ENCODE peak calls at places on chromosome 6, in five cellular contexts. E is neural crest cell; N is heart left ventricle; C is mesothelial cell of epicardium; H is CD4-positive, alpha-beta T cell. S is an unnamed sample.

GRCh38 chr6:80357674-80358073 is 251.2 kb downstream of the BCKDHB start:
- DNase-seq in C (no peak), N (no peak), E (no peak), H (no peak), S (no peak)

GRCh38 chr6:28585335-28585734 is 59.7 kb downstream of the GPX5 start:
- DNase-seq in N (no peak), E (no peak), H (no peak), C (no peak), S (no peak)

GRCh38 chr6:118618676-118619377 is 32.6 kb downstream of the CEP85L start:
- DNase-seq in E (peak), N (peak), C (no peak), H (peak), S (peak)

GRCh38 chr6:1179571-1180459 is 132.1 kb upstream of the FOXQ1 start:
- DNase-seq in C (no peak), H (no peak), N (no peak), E (no peak), S (no peak)

GRCh38 chr6:42046491-42047219 is 3.7 kb upstream of the TAF8 start:
- DNase-seq in C (no peak), E (no peak), H (no peak), N (no peak), S (no peak)

GRCh38 chr6:151679081-151679480 is 128.4 kb upstream of the ESR1 start:
- DNase-seq in H (no peak), C (no peak), E (no peak), N (peak), S (no peak)

GRCh38 chr6:75363304-75363703 is 78.7 kb upstream of the TMEM30A start:
- DNase-seq in C (no peak), E (no peak), N (no peak), H (no peak), S (no peak)

GRCh38 chr6:3457710-3458605 is 1.1 kb upstream of the SLC22A23 start:
- DNase-seq in H (peak), N (no peak), C (no peak), E (peak), S (no peak)

GRCh38 chr6:90247262-90247661 is 49.4 kb downstream of the BACH2 start:
- DNase-seq in C (no peak), N (no peak), E (no peak), H (no peak), S (no peak)

GRCh38 chr6:163355471-163355991 is 59.0 kb upstream of the QKI start:
- DNase-seq in H (no peak), C (no peak), E (no peak), N (peak), S (no peak)

GRCh38 chr6:87968435-87969278 is 79.0 kb upstream of the SPACA1 start:
- DNase-seq in C (no peak), N (no peak), E (peak), H (no peak), S (no peak)

GRCh38 chr6:116876635-116877611 is at the start of gene RFX6:
- DNase-seq in N (no peak), H (no peak), C (peak), E (no peak), S (no peak)

GRCh38 chr6:140079328-140079727 is 704.9 kb upstream of the CITED2 start:
- DNase-seq in E (no peak), C (no peak), N (peak), H (no peak), S (no peak)

GRCh38 chr6:166862287-166862977 is 93.9 kb downstream of the RNASET2 start:
- DNase-seq in C (no peak), H (peak), N (peak), E (peak), S (peak)

GRCh38 chr6:2351807-2352431 is 106.5 kb upstream of the GMDS start:
- DNase-seq in C (no peak), N (no peak), H (no peak), E (no peak), S (no peak)

GRCh38 chr6:156652231-156652750 is 124.9 kb upstream of the ARID1B start:
- DNase-seq in H (no peak), C (no peak), E (no peak), N (no peak), S (no peak)

GRCh38 chr6:64715624-64716023 is 991.4 kb downstream of the EYS start:
- DNase-seq in H (no peak), C (no peak), N (no peak), E (no peak), S (no peak)

GRCh38 chr6:118708055-118708454 is 56.7 kb upstream of the CEP85L start:
- DNase-seq in N (no peak), C (no peak), E (no peak), H (no peak), S (no peak)

GRCh38 chr6:136138003-136138402 is 112.1 kb downstream of the MTFR2 start:
- DNase-seq in C (no peak), H (no peak), E (no peak), N (no peak), S (no peak)

GRCh38 chr6:22019877-22020276 is 277.0 kb downstream of the PRL start:
- DNase-seq in C (no peak), H (no peak), E (no peak), N (no peak), S (no peak)
- TF ChIP-seq CTCF in C (no peak), H (no peak), E (no peak), N (no peak), S (no peak)

GRCh38 chr6:101396552-101397173 is 3.2 kb downstream of the GRIK2 start:
- DNase-seq in E (peak), N (peak), H (no peak), C (no peak), S (no peak)

GRCh38 chr6:101391772-101392560 is 1.5 kb upstream of the GRIK2 start:
- DNase-seq in C (no peak), N (no peak), H (no peak), E (no peak), S (no peak)

GRCh38 chr6:101392561-101393230 is 812 bp upstream of the GRIK2 start:
- DNase-seq in N (no peak), E (no peak), C (no peak), H (no peak), S (no peak)

GRCh38 chr6:101395345-101395744 is 1.8 kb downstream of the GRIK2 start:
- DNase-seq in N (no peak), C (no peak), H (no peak), E (no peak), S (no peak)

DNA sequence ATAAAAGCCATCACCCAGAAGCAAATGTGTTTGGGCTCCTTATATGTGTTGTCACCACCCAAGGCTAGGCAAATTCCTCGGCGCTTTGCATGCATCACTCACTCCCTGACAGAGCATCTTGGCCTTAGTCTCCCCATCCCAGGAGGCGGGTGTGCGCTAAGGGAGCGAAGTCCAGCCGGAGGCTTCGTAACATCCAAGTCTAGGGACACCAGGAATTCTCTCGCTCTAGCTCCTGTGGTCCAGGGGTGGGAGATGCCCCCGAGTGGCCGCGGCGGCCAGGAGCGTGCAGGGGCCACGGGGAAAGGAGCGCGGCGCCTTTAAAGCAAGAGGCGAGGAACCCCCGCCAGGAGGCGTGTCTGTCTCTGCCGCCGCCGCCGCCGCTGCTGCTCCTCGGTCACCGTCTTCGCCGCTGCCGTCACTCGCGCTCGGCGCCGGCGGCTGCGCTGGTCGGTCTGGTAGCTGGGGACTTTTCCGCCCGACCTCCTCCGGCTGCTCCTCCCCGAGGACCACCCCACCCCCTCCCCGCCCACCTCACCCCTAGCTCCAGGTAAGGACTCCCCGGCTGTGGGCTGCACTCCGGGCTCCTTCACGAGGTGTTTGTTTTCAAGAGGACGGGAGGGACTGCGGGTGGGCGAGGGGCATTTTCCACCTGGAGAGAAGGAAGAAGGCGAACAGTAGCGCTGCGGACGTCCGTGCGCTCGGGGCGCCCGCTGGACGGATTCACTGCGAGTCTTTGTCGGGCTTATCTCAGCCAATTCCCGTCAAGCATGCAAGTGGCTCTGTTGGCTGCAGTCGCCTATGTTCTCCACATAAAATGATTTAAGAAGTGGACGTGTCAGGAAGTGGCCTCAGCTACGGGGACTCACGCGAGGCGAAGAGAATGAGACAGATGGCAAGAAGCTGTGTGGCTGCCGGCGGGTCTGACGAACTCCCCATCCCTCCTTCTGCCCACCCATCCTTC is at the start of gene GRIK2:
- DNase-seq in E (peak), N (no peak), C (no peak), H (no peak), S (no peak)
- TF ChIP-seq CTCF in E (peak), N (peak), C (peak), H (no peak), S (no peak)

GRCh38 chr6:12909828-12910227 is 193.3 kb downstream of the PHACTR1 start:
- DNase-seq in C (no peak), H (no peak), E (no peak), N (no peak), S (no peak)
- TF ChIP-seq CTCF in C (no peak), H (no peak), E (no peak), N (no peak), S (no peak)

GRCh38 chr6:11146117-11146826 is 34.7 kb upstream of the ERVFRD-1 start:
- DNase-seq in N (no peak), C (no peak), E (no peak), H (no peak), S (no peak)
- TF ChIP-seq CTCF in N (no peak), C (no peak), E (no peak), H (no peak), S (no peak)

GRCh38 chr6:92849636-92850035 is 569.7 kb downstream of the EPHA7 start:
- DNase-seq in H (no peak), N (no peak), C (no peak), E (no peak), S (no peak)
- TF ChIP-seq CTCF in H (no peak), N (no peak), C (no peak), E (no peak), S (no peak)

GRCh38 chr6:46137387-46137786 is 7.6 kb downstream of the ENPP4 start:
- DNase-seq in N (no peak), H (no peak), E (no peak), C (no peak), S (no peak)

GRCh38 chr6:46138281-46138680 is 8.5 kb downstream of the ENPP4 start:
- DNase-seq in C (no peak), E (no peak), H (no peak), N (no peak), S (no peak)

GRCh38 chr6:46130665-46131064 is 876 bp downstream of the ENPP4 start:
- DNase-seq in N (no peak), H (no peak), E (no peak), C (no peak), S (no peak)

GRCh38 chr6:46135176-46135575 is 5.4 kb downstream of the ENPP4 start:
- DNase-seq in N (no peak), H (no peak), C (no peak), E (no peak), S (no peak)

GRCh38 chr6:46134216-46134615 is 4.4 kb downstream of the ENPP4 start:
- DNase-seq in E (no peak), H (no peak), N (no peak), C (no peak), S (no peak)
- TF ChIP-seq CTCF in E (no peak), H (no peak), N (no peak), C (no peak), S (no peak)

GRCh38 chr6:30880563-30881252 is 3.6 kb upstream of the DDR1 start:
- DNase-seq in H (no peak), C (no peak), N (no peak), E (peak), S (no peak)

GRCh38 chr6:30876039-30876730 is 8.1 kb upstream of the DDR1 start:
- DNase-seq in H (no peak), N (no peak), C (no peak), E (no peak), S (no peak)

GRCh38 chr6:30875244-30876038 is 8.9 kb upstream of the DDR1 start:
- DNase-seq in E (no peak), N (no peak), H (no peak), C (no peak), S (no peak)

GRCh38 chr6:30879684-30880427 is 4.5 kb upstream of the DDR1 start:
- DNase-seq in C (no peak), N (no peak), H (no peak), E (no peak), S (no peak)

GRCh38 chr6:30877419-30878262 is 6.7 kb upstream of the DDR1 start:
- DNase-seq in E (peak), N (peak), C (peak), H (peak), S (peak)
- TF ChIP-seq CTCF in E (peak), N (peak), C (peak), H (peak), S (peak)

GRCh38 chr6:83192456-83192855 is 609 bp downstream of the PGM3 start:
- DNase-seq in H (no peak), E (no peak), N (no peak), C (no peak), S (no peak)
- TF ChIP-seq CTCF in H (no peak), E (no peak), N (no peak), C (no peak), S (no peak)

GRCh38 chr6:158793432-158793831 is 25.7 kb downstream of the EZR start:
- DNase-seq in C (no peak), N (no peak), E (no peak), H (no peak), S (no peak)
- TF ChIP-seq CTCF in C (no peak), N (peak), E (peak), H (peak), S (no peak)

S was measured in activated B cell treated with CpG ODN at 0.5 μM for 24 hours.